ENCODE peak calls at places on chromosomes 6 and 20, in seven cellular contexts. One of them, this sample, is unnamed.

GRCh38 chr6:158782432-158783166 is 36.6 kb downstream of the EZR start:
- DNase-seq in ACHN: no peak
- DNase-seq in NCI-H524: no peak
- DNase-seq in WTC11: no peak
- DNase-seq in GF-D8: no peak
- DNase-seq in stimulated activated CD4-positive, alpha-beta T cell treated with anti-CD3 and anti-CD28 coated beads, Interleukin-1b, Interleukin-23, amount 100 ng/mL, for 48 hours: no peak
- DNase-seq in foreskin fibroblast: no peak
- DNase-seq in this sample: no peak

GRCh38 chr6:161349886-161350285 is 76.0 kb upstream of the AGPAT4 start:
- DNase-seq in stimulated activated CD4-positive, alpha-beta T cell treated with anti-CD3 and anti-CD28 coated beads, Interleukin-1b, Interleukin-23, amount 100 ng/mL, for 48 hours: no peak
- DNase-seq in WTC11: no peak
- DNase-seq in NCI-H524: no peak
- DNase-seq in ACHN: no peak
- DNase-seq in GF-D8: no peak
- DNase-seq in foreskin fibroblast: no peak
- DNase-seq in this sample: no peak

GRCh38 chr20:39574061-39574460 is 611.9 kb downstream of the DHX35 start:
- DNase-seq in GF-D8: no peak
- DNase-seq in WTC11: no peak
- DNase-seq in stimulated activated CD4-positive, alpha-beta T cell treated with anti-CD3 and anti-CD28 coated beads, Interleukin-1b, Interleukin-23, amount 100 ng/mL, for 48 hours: no peak
- DNase-seq in ACHN: no peak
- DNase-seq in foreskin fibroblast: no peak
- DNase-seq in NCI-H524: no peak
- DNase-seq in this sample: no peak

GRCh38 chr6:156776470-156776840 is 723 bp upstream of the ARID1B start:
- DNase-seq in stimulated activated CD4-positive, alpha-beta T cell treated with anti-CD3 and anti-CD28 coated beads, Interleukin-1b, Interleukin-23, amount 100 ng/mL, for 48 hours: no peak
- DNase-seq in GF-D8: no peak
- DNase-seq in NCI-H524: no peak
- DNase-seq in WTC11: no peak
- DNase-seq in ACHN: no peak
- DNase-seq in foreskin fibroblast: peak; percentile 58
- DNase-seq in this sample: no peak

GRCh38 chr6:169131356-169131755 is 122.3 kb downstream of the THBS2 start:
- DNase-seq in WTC11: no peak
- DNase-seq in foreskin fibroblast: no peak
- DNase-seq in stimulated activated CD4-positive, alpha-beta T cell treated with anti-CD3 and anti-CD28 coated beads, Interleukin-1b, Interleukin-23, amount 100 ng/mL, for 48 hours: no peak
- DNase-seq in ACHN: no peak
- DNase-seq in NCI-H524: no peak
- DNase-seq in GF-D8: no peak
- DNase-seq in this sample: no peak

GRCh38 chr20:11776687-11777086 is 141.0 kb upstream of the BTBD3 start:
- DNase-seq in ACHN: no peak
- DNase-seq in GF-D8: no peak
- DNase-seq in stimulated activated CD4-positive, alpha-beta T cell treated with anti-CD3 and anti-CD28 coated beads, Interleukin-1b, Interleukin-23, amount 100 ng/mL, for 48 hours: no peak
- DNase-seq in WTC11: no peak
- DNase-seq in foreskin fibroblast: peak; percentile 31
- DNase-seq in NCI-H524: no peak
- DNase-seq in this sample: no peak

GRCh38 chr20:44279228-44279627 is 31.8 kb downstream of the FITM2 start:
- DNase-seq in ACHN: peak; percentile 63
- DNase-seq in WTC11: no peak
- DNase-seq in stimulated activated CD4-positive, alpha-beta T cell treated with anti-CD3 and anti-CD28 coated beads, Interleukin-1b, Interleukin-23, amount 100 ng/mL, for 48 hours: no peak
- DNase-seq in foreskin fibroblast: peak; percentile 31
- DNase-seq in NCI-H524: no peak
- DNase-seq in GF-D8: no peak
- DNase-seq in this sample: peak; percentile 13

GRCh38 chr6:16313732-16314131 is 75.3 kb downstream of the GMPR start:
- DNase-seq in foreskin fibroblast: no peak
- DNase-seq in ACHN: no peak
- DNase-seq in WTC11: no peak
- DNase-seq in stimulated activated CD4-positive, alpha-beta T cell treated with anti-CD3 and anti-CD28 coated beads, Interleukin-1b, Interleukin-23, amount 100 ng/mL, for 48 hours: no peak
- DNase-seq in NCI-H524: no peak
- DNase-seq in GF-D8: no peak
- DNase-seq in this sample: no peak

GRCh38 chr20:36311141-36311853 is 5.2 kb downstream of the DLGAP4 start:
- DNase-seq in GF-D8: no peak
- DNase-seq in ACHN: no peak
- DNase-seq in NCI-H524: no peak
- DNase-seq in stimulated activated CD4-positive, alpha-beta T cell treated with anti-CD3 and anti-CD28 coated beads, Interleukin-1b, Interleukin-23, amount 100 ng/mL, for 48 hours: no peak
- DNase-seq in foreskin fibroblast: peak; percentile 39
- DNase-seq in WTC11: no peak
- DNase-seq in this sample: no peak

GRCh38 chr20:50729925-50730764 is 1.2 kb upstream of the PARD6B start:
- DNase-seq in ACHN: no peak
- DNase-seq in GF-D8: no peak
- DNase-seq in foreskin fibroblast: peak; percentile 47
- DNase-seq in NCI-H524: no peak
- DNase-seq in WTC11: no peak
- DNase-seq in stimulated activated CD4-positive, alpha-beta T cell treated with anti-CD3 and anti-CD28 coated beads, Interleukin-1b, Interleukin-23, amount 100 ng/mL, for 48 hours: no peak
- DNase-seq in this sample: no peak

GRCh38 chr20:41362748-41363140 is 3.9 kb downstream of the EMILIN3 start:
- DNase-seq in WTC11: no peak
- DNase-seq in NCI-H524: no peak
- DNase-seq in foreskin fibroblast: no peak
- DNase-seq in GF-D8: no peak
- DNase-seq in ACHN: no peak
- DNase-seq in stimulated activated CD4-positive, alpha-beta T cell treated with anti-CD3 and anti-CD28 coated beads, Interleukin-1b, Interleukin-23, amount 100 ng/mL, for 48 hours: no peak
- DNase-seq in this sample: no peak

GRCh38 chr6:26394289-26394688 is 7.8 kb upstream of the BTN3A1 start:
- DNase-seq in stimulated activated CD4-positive, alpha-beta T cell treated with anti-CD3 and anti-CD28 coated beads, Interleukin-1b, Interleukin-23, amount 100 ng/mL, for 48 hours: no peak
- DNase-seq in NCI-H524: peak; percentile 59
- DNase-seq in ACHN: peak; percentile 62
- DNase-seq in foreskin fibroblast: peak; percentile 87
- DNase-seq in WTC11: no peak
- DNase-seq in GF-D8: no peak
- DNase-seq in this sample: no peak

GRCh38 chr6:98669371-98669770 is 165.0 kb upstream of the POU3F2 start:
- DNase-seq in WTC11: no peak
- DNase-seq in stimulated activated CD4-positive, alpha-beta T cell treated with anti-CD3 and anti-CD28 coated beads, Interleukin-1b, Interleukin-23, amount 100 ng/mL, for 48 hours: no peak
- DNase-seq in NCI-H524: no peak
- DNase-seq in GF-D8: no peak
- DNase-seq in foreskin fibroblast: no peak
- DNase-seq in ACHN: no peak
- DNase-seq in this sample: no peak

GRCh38 chr6:36650848-36651247 is 27.7 kb upstream of the CDKN1A start:
- DNase-seq in ACHN: no peak
- DNase-seq in foreskin fibroblast: no peak
- DNase-seq in GF-D8: no peak
- DNase-seq in NCI-H524: no peak
- DNase-seq in stimulated activated CD4-positive, alpha-beta T cell treated with anti-CD3 and anti-CD28 coated beads, Interleukin-1b, Interleukin-23, amount 100 ng/mL, for 48 hours: no peak
- DNase-seq in WTC11: no peak
- DNase-seq in this sample: no peak

GRCh38 chr6:31267504-31268371 is 4.2 kb downstream of the HLA-C start:
- DNase-seq in WTC11: no peak
- DNase-seq in GF-D8: no peak
- DNase-seq in NCI-H524: no peak
- DNase-seq in foreskin fibroblast: no peak
- DNase-seq in ACHN: no peak
- DNase-seq in stimulated activated CD4-positive, alpha-beta T cell treated with anti-CD3 and anti-CD28 coated beads, Interleukin-1b, Interleukin-23, amount 100 ng/mL, for 48 hours: no peak
- DNase-seq in this sample: no peak

GRCh38 chr6:40274058-40274457 is 313.1 kb downstream of the LRFN2 start:
- DNase-seq in NCI-H524: no peak
- DNase-seq in WTC11: no peak
- DNase-seq in ACHN: no peak
- DNase-seq in GF-D8: no peak
- DNase-seq in foreskin fibroblast: no peak
- DNase-seq in stimulated activated CD4-positive, alpha-beta T cell treated with anti-CD3 and anti-CD28 coated beads, Interleukin-1b, Interleukin-23, amount 100 ng/mL, for 48 hours: no peak
- DNase-seq in this sample: no peak

GRCh38 chr6:44225579-44226325 is 2.4 kb downstream of the SLC29A1 start:
- DNase-seq in stimulated activated CD4-positive, alpha-beta T cell treated with anti-CD3 and anti-CD28 coated beads, Interleukin-1b, Interleukin-23, amount 100 ng/mL, for 48 hours: no peak
- DNase-seq in GF-D8: peak; percentile 74
- DNase-seq in WTC11: no peak
- DNase-seq in NCI-H524: no peak
- DNase-seq in ACHN: no peak
- DNase-seq in foreskin fibroblast: no peak
- DNase-seq in this sample: no peak

GRCh38 chr6:70684794-70685493 is 17.3 kb downstream of the SMAP1 start:
- DNase-seq in NCI-H524: no peak
- DNase-seq in stimulated activated CD4-positive, alpha-beta T cell treated with anti-CD3 and anti-CD28 coated beads, Interleukin-1b, Interleukin-23, amount 100 ng/mL, for 48 hours: no peak
- DNase-seq in foreskin fibroblast: no peak
- DNase-seq in ACHN: no peak
- DNase-seq in WTC11: no peak
- DNase-seq in GF-D8: no peak
- DNase-seq in this sample: no peak

GRCh38 chr6:112034236-112034990 is 19.5 kb upstream of the CCN6 start:
- DNase-seq in ACHN: no peak
- DNase-seq in stimulated activated CD4-positive, alpha-beta T cell treated with anti-CD3 and anti-CD28 coated beads, Interleukin-1b, Interleukin-23, amount 100 ng/mL, for 48 hours: no peak
- DNase-seq in WTC11: no peak
- DNase-seq in NCI-H524: no peak
- DNase-seq in GF-D8: no peak
- DNase-seq in foreskin fibroblast: no peak
- DNase-seq in this sample: no peak

GRCh38 chr6:112881828-112882227 is 534.7 kb downstream of the RFPL4B start:
- DNase-seq in GF-D8: no peak
- DNase-seq in stimulated activated CD4-positive, alpha-beta T cell treated with anti-CD3 and anti-CD28 coated beads, Interleukin-1b, Interleukin-23, amount 100 ng/mL, for 48 hours: no peak
- DNase-seq in ACHN: no peak
- DNase-seq in foreskin fibroblast: peak; percentile 81
- DNase-seq in NCI-H524: peak; percentile 22
- DNase-seq in WTC11: no peak
- DNase-seq in this sample: no peak

GRCh38 chr6:95649451-95649850 is 72.1 kb downstream of the MANEA start:
- DNase-seq in WTC11: no peak
- DNase-seq in GF-D8: no peak
- DNase-seq in ACHN: no peak
- DNase-seq in foreskin fibroblast: no peak
- DNase-seq in stimulated activated CD4-positive, alpha-beta T cell treated with anti-CD3 and anti-CD28 coated beads, Interleukin-1b, Interleukin-23, amount 100 ng/mL, for 48 hours: no peak
- DNase-seq in NCI-H524: no peak
- DNase-seq in this sample: no peak

GRCh38 chr6:92779758-92780157 is 639.6 kb downstream of the EPHA7 start:
- DNase-seq in ACHN: no peak
- DNase-seq in WTC11: no peak
- DNase-seq in foreskin fibroblast: peak; percentile 46
- DNase-seq in GF-D8: no peak
- DNase-seq in NCI-H524: no peak
- DNase-seq in stimulated activated CD4-positive, alpha-beta T cell treated with anti-CD3 and anti-CD28 coated beads, Interleukin-1b, Interleukin-23, amount 100 ng/mL, for 48 hours: no peak
- DNase-seq in this sample: peak; percentile 31

GRCh38 chr6:154474636-154475428 is 35.7 kb downstream of the CNKSR3 start:
- DNase-seq in GF-D8: no peak
- DNase-seq in ACHN: peak; percentile 69
- DNase-seq in NCI-H524: no peak
- DNase-seq in stimulated activated CD4-positive, alpha-beta T cell treated with anti-CD3 and anti-CD28 coated beads, Interleukin-1b, Interleukin-23, amount 100 ng/mL, for 48 hours: no peak
- DNase-seq in foreskin fibroblast: peak; percentile 80
- DNase-seq in WTC11: no peak
- DNase-seq in this sample: peak; percentile 22

GRCh38 chr20:37990571-37991151 is 42.6 kb downstream of the TTI1 start:
- DNase-seq in WTC11: no peak
- DNase-seq in ACHN: peak; percentile 60
- DNase-seq in NCI-H524: peak; percentile 38
- DNase-seq in GF-D8: peak; percentile 61
- DNase-seq in foreskin fibroblast: peak; percentile 66
- DNase-seq in stimulated activated CD4-positive, alpha-beta T cell treated with anti-CD3 and anti-CD28 coated beads, Interleukin-1b, Interleukin-23, amount 100 ng/mL, for 48 hours: peak; percentile 76
- DNase-seq in this sample: no peak

GRCh38 chr6:146544783-146545182 is 1.1 kb downstream of the RAB32 start:
- DNase-seq in foreskin fibroblast: peak; percentile 39
- DNase-seq in stimulated activated CD4-positive, alpha-beta T cell treated with anti-CD3 and anti-CD28 coated beads, Interleukin-1b, Interleukin-23, amount 100 ng/mL, for 48 hours: no peak
- DNase-seq in GF-D8: no peak
- DNase-seq in WTC11: no peak
- DNase-seq in ACHN: no peak
- DNase-seq in NCI-H524: no peak
- DNase-seq in this sample: no peak

GRCh38 chr6:4920914-4921410 is 82.9 kb downstream of the RPP40 start:
- DNase-seq in WTC11: no peak
- DNase-seq in ACHN: no peak
- DNase-seq in stimulated activated CD4-positive, alpha-beta T cell treated with anti-CD3 and anti-CD28 coated beads, Interleukin-1b, Interleukin-23, amount 100 ng/mL, for 48 hours: no peak
- DNase-seq in NCI-H524: no peak
- DNase-seq in foreskin fibroblast: peak; percentile 25
- DNase-seq in GF-D8: no peak
- DNase-seq in this sample: no peak

GRCh38 chr6:108844632-108845031 is 3.6 kb upstream of the ARMC2 start:
- DNase-seq in ACHN: no peak
- DNase-seq in stimulated activated CD4-positive, alpha-beta T cell treated with anti-CD3 and anti-CD28 coated beads, Interleukin-1b, Interleukin-23, amount 100 ng/mL, for 48 hours: no peak
- DNase-seq in GF-D8: no peak
- DNase-seq in NCI-H524: peak; percentile 24
- DNase-seq in WTC11: no peak
- DNase-seq in foreskin fibroblast: no peak
- DNase-seq in this sample: no peak

GRCh38 chr6:168198302-168199180 is 119.5 kb upstream of the FRMD1 start:
- DNase-seq in ACHN: no peak
- DNase-seq in WTC11: no peak
- DNase-seq in NCI-H524: no peak
- DNase-seq in foreskin fibroblast: no peak
- DNase-seq in GF-D8: no peak
- DNase-seq in stimulated activated CD4-positive, alpha-beta T cell treated with anti-CD3 and anti-CD28 coated beads, Interleukin-1b, Interleukin-23, amount 100 ng/mL, for 48 hours: no peak
- DNase-seq in this sample: no peak